ENCODE peak calls at places on chromosomes 2 and 18, in five cellular contexts. Y is HCT116, N is ovary, A is A549, V is Peyer's patch. O is an unnamed sample.

GRCh38 chr2:37300578-37300977 is 24.1 kb downstream of the PRKD3 start:
- DNase-seq in Y (no peak), N (no peak), A (no peak), V (no peak), O (no peak)

GRCh38 chr18:72826736-72827135 is 41.1 kb downstream of the NETO1 start:
- DNase-seq in Y (no peak), N (no peak), A (no peak), V (no peak), O (no peak)

GRCh38 chr2:71897836-71898235 is 249.8 kb downstream of the CYP26B1 start:
- DNase-seq in Y (no peak), N (no peak), A (no peak), V (no peak), O (no peak)

GRCh38 chr2:13413989-13414388 is 697.3 kb downstream of the TRIB2 start:
- DNase-seq in Y (no peak), N (no peak), A (no peak), V (no peak), O (no peak)

GRCh38 chr2:163732718-163733117 is 3.1 kb downstream of the FIGN start:
- DNase-seq in Y (no peak), N (no peak), A (no peak), V (no peak), O (peak; percentile 34)

GRCh38 chr2:241568738-241569137 is 10.2 kb downstream of the BOK start:
- DNase-seq in Y (no peak), N (no peak), A (no peak), V (no peak), O (no peak)

GRCh38 chr2:28357055-28357454 is 35.6 kb upstream of the FOSL2 start:
- DNase-seq in Y (no peak), N (no peak), A (no peak), V (no peak), O (no peak)

GRCh38 chr2:9071032-9071431 is 67.5 kb upstream of the MBOAT2 start:
- DNase-seq in Y (peak; percentile 99), N (no peak), A (peak; percentile 86), V (no peak), O (no peak)

GRCh38 chr18:44835555-44836156 is 155.0 kb downstream of the SETBP1 start:
- DNase-seq in Y (no peak), N (no peak), A (no peak), V (no peak), O (peak; percentile 72)

GRCh38 chr2:219314804-219315468 is 5.7 kb upstream of the PTPRN start:
- DNase-seq in Y (no peak), N (no peak), A (no peak), V (no peak), O (no peak)

GRCh38 chr2:230794472-230794871 is 70.3 kb upstream of the ITM2C start:
- DNase-seq in Y (no peak), N (no peak), A (no peak), V (peak; percentile 35), O (no peak)

GRCh38 chr18:3966246-3966984 is 488.7 kb downstream of the DLGAP1 start:
- DNase-seq in Y (no peak), N (no peak), A (peak; percentile 44), V (no peak), O (no peak)

GRCh38 chr2:44884231-44884630 is 57.3 kb upstream of the SIX3 start:
- DNase-seq in Y (no peak), N (no peak), A (no peak), V (no peak), O (no peak)

GRCh38 chr2:191539068-191539467 is 138.9 kb upstream of the NABP1 start:
- DNase-seq in Y (peak; percentile 18), N (no peak), A (peak; percentile 29), V (no peak), O (peak; percentile 59)

GRCh38 chr18:62776066-62776570 is 60.8 kb downstream of the PHLPP1 start:
- DNase-seq in Y (no peak), N (no peak), A (no peak), V (no peak), O (no peak)

GRCh38 chr18:79606621-79607331 is 72.8 kb upstream of the CTDP1 start:
- DNase-seq in Y (no peak), N (no peak), A (no peak), V (no peak), O (no peak)

GRCh38 chr2:112910865-112911264 is at the start of gene IL37:
- DNase-seq in Y (no peak), N (no peak), A (no peak), V (no peak), O (no peak)

GRCh38 chr2:165192729-165193128 is 11.1 kb downstream of the SCN3A start:
- DNase-seq in Y (no peak), N (no peak), A (no peak), V (no peak), O (no peak)

GRCh38 chr2:144099746-144100438 is 420.0 kb downstream of the ZEB2 start:
- DNase-seq in Y (no peak), N (no peak), A (peak; percentile 29), V (no peak), O (no peak)

GRCh38 chr18:58967643-58968291 is 103.1 kb downstream of the ZNF532 start:
- DNase-seq in Y (no peak), N (no peak), A (no peak), V (no peak), O (no peak)

GRCh38 chr2:6078414-6078813 is 386.2 kb downstream of the SOX11 start:
- DNase-seq in Y (no peak), N (no peak), A (no peak), V (no peak), O (no peak)

GRCh38 chr2:148745151-148745851 is 100.8 kb downstream of the EPC2 start:
- DNase-seq in Y (no peak), N (no peak), A (no peak), V (no peak), O (no peak)

GRCh38 chr2:193505620-193506019 is 1310.9 kb upstream of the TMEFF2 start:
- DNase-seq in Y (no peak), N (no peak), A (no peak), V (no peak), O (no peak)

GRCh38 chr18:59957957-59958356 is 58.2 kb downstream of the PMAIP1 start:
- DNase-seq in Y (peak; percentile 67), N (no peak), A (no peak), V (peak; percentile 61), O (peak; percentile 87)

GRCh38 chr2:6083131-6083530 is 390.9 kb downstream of the SOX11 start:
- DNase-seq in Y (no peak), N (no peak), A (no peak), V (no peak), O (no peak)

GRCh38 chr2:39875182-39875913 is 96.3 kb upstream of the THUMPD2 start:
- DNase-seq in Y (no peak), N (peak; percentile 48), A (peak; percentile 33), V (no peak), O (peak; percentile 63)

GRCh38 chr18:28136071-28136470 is 40.9 kb downstream of the CDH2 start:
- DNase-seq in Y (no peak), N (no peak), A (no peak), V (no peak), O (no peak)

GRCh38 chr2:197152451-197153228 is 157.9 kb downstream of the ANKRD44 start:
- DNase-seq in Y (no peak), N (no peak), A (no peak), V (peak; percentile 64), O (no peak)

GRCh38 chr2:20424300-20425290 is 22.3 kb upstream of the RHOB start:
- DNase-seq in Y (no peak), N (no peak), A (no peak), V (peak; percentile 55), O (peak; percentile 43)
- TF ChIP-seq POLR2A in Y (no peak), N (no peak), A (no peak), V (no peak), O (no peak)

DNA sequence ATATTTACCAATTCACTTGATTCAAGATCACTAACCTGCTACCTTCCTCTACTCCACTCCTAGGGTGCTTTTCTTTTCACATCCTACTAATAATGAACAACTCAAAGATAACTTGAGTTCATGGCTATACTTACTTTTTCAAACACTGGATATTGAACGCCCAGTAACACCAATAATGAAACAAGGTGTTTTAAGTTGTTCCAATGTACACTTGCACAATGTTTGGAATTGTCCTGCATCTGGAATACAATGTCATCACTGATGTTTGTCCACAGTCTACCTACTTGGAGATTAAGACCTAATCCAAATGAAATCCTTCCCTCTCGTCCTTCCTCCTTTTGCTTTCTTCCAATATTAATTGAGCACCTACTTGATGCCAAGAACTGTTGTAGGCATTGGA is 218.3 kb upstream of the TMEM200C start:
- DNase-seq in Y (no peak), N (no peak), A (no peak), V (no peak), O (no peak)
- TF ChIP-seq CTCF in Y (no peak), N (no peak), A (no peak), V (no peak), O (no peak)

DNA sequence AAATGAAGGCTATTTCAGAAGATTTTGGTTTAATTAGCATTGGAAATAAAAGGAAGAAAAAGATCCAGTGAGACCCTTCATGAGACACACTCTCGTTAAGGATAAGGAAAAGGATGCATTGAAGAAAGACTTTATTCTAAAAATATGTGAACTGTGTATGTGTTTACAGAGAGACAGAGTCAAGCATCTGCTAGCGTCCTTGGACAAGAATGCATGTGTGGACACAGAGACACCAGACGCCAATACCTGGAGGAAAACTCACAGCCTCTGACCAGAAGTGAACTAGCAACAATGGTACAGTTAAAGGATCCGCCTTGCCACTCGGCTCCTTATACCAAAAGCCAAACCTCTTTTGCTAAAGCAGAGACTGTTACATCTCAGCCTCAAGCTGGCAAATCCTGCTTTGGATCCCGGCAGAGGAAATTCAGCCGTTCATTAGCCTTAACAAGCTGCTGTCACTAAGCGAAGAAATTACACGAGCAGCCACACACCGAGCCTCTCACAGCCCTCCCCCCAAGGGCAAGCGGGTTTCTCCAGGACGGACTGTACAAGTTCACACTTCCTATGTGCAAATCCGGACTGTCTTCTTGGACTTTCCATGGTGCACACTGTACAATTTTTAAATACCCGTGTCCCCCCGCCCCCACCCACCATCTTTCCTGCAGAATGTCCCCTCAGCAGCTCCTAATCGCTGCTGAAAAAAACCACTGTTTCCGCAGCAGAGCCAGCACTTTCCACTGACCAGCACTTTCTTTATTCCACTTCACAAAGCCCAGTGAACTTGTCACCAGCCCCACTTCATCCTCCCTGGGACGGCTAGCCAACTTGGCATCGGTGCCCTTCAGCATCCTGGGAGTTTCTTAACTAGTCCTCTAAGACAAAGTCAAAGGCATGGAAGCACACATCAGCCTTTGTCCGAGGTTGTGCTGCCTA is 1.7 kb downstream of the KLF7 start:
- DNase-seq in Y (no peak), N (peak; percentile 53), A (peak; percentile 21), V (peak; percentile 52), O (peak; percentile 74)
- TF ChIP-seq POLR2A in Y (no peak), N (no peak), A (no peak), V (peak; percentile 38), O (no peak)

GRCh38 chr2:174577967-174578589 is 19.5 kb downstream of the WIPF1 start:
- DNase-seq in Y (no peak), N (no peak), A (no peak), V (no peak), O (no peak)
- TF ChIP-seq CTCF in Y (peak; percentile 57), N (no peak), A (peak; percentile 71), V (peak; percentile 53), O (no peak)

GRCh38 chr2:105415007-105415406 is 16.2 kb upstream of the FHL2 start:
- DNase-seq in Y (no peak), N (no peak), A (no peak), V (no peak), O (no peak)
- TF ChIP-seq POLR2A in Y (no peak), N (no peak), A (no peak), V (no peak), O (no peak)

GRCh38 chr18:37235583-37235982 is 330.0 kb downstream of the CELF4 start:
- DNase-seq in Y (no peak), N (no peak), A (no peak), V (no peak), O (no peak)
- TF ChIP-seq CTCF in Y (no peak), N (no peak), A (no peak), V (no peak), O (no peak)